ENCODE peak calls at places on chromosomes 12 and 14, in nine cellular contexts. B, X, D, A, V, W, G, N and E are unnamed samples. For H3K4me1, the result is how much of the 10 kb centered on the place peaks cover.

GRCh38 chr14:88164906-88165534 is 158.0 kb downstream of the KCNK10 start:
- DNase-seq in B (no peak), X (no peak), D (no peak), A (no peak), V (no peak), W (no peak), G (no peak), N (no peak), E (no peak)

GRCh38 chr12:75390899-75391538 is at the start of gene GLIPR1L2:
- DNase-seq in B (peak), X (peak), D (peak), A (peak), V (peak), W (peak), G (peak), N (peak), E (peak)

GRCh38 chr12:75177997-75178396 is 31.6 kb downstream of the KCNC2 start:
- DNase-seq in B (no peak), X (peak), D (no peak), A (no peak), V (no peak), W (no peak), G (no peak), N (no peak), E (no peak)

GRCh38 chr14:91317381-91318313 is 73.1 kb upstream of the GPR68 start:
- DNase-seq in B (no peak), X (peak), D (peak), A (no peak), V (peak), W (no peak), G (peak), N (peak), E (peak)

GRCh38 chr12:27343255-27344000 is 10.8 kb downstream of the BMAL2 start:
- DNase-seq in B (no peak), X (no peak), D (no peak), A (peak), V (no peak), W (no peak), G (no peak), N (no peak), E (no peak)

GRCh38 chr14:21087294-21088091 is 11.0 kb downstream of the ZNF219 start:
- DNase-seq in B (no peak), X (peak), D (no peak), A (peak), V (peak), W (no peak), G (no peak), N (no peak), E (peak)

GRCh38 chr14:93943930-93944329 is 16.8 kb downstream of the FAM181A start:
- DNase-seq in B (no peak), X (no peak), D (no peak), A (no peak), V (no peak), W (no peak), G (no peak), N (no peak), E (no peak)

GRCh38 chr12:63354919-63355318 is 203.9 kb upstream of the AVPR1A start:
- DNase-seq in B (no peak), X (no peak), D (no peak), A (no peak), V (no peak), W (no peak), G (no peak), N (no peak), E (no peak)

GRCh38 chr14:104203071-104203425 is 64.7 kb downstream of the KIF26A start:
- DNase-seq in B (no peak), X (no peak), D (no peak), A (no peak), V (no peak), W (no peak), G (no peak), N (no peak), E (no peak)

GRCh38 chr12:104411826-104412626 is 44.7 kb upstream of the CHST11 start:
- DNase-seq in B (no peak), X (no peak), D (no peak), A (no peak), V (no peak), W (no peak), G (no peak), N (no peak), E (no peak)

GRCh38 chr14:71803539-71804260 is 128.5 kb upstream of the RGS6 start:
- DNase-seq in B (no peak), X (no peak), D (no peak), A (no peak), V (no peak), W (no peak), G (no peak), N (no peak), E (no peak)

DNA sequence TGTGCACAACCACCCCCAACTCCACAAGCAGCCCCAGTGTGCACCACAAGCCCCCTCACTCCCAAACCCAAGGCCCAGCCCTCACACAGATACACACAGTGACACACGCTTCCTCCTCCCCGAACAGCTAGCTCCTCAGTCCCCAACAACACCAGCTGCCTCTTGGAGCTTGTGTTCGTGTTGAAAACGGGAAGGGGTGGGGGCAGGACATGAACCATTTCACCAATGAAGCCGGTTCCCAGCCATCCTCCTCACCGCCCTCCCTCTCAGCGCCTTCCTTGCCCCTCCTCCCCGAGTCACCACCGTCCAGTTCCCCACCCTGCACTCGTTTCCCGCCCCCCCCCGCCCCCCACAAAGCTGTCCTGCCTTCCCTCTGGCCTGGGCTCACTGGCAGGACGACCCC is 349 bp upstream of the GPR162 start:
- DNase-seq in B (peak), X (peak), D (peak), A (peak), V (peak), W (peak), G (peak), N (peak), E (no peak)
- H3K27ac ChIP-seq in B (peak), X (peak), D (peak), A (no peak), V (peak), W (peak), G (no peak), N (no peak), E (no peak)

GRCh38 chr14:55577229-55577628 is 2.8 kb upstream of the KTN1 start:
- DNase-seq in B (no peak), X (no peak), D (no peak), A (no peak), V (no peak), W (no peak), G (no peak), N (no peak), E (no peak)

GRCh38 chr14:55568618-55569017 is 11.4 kb upstream of the KTN1 start:
- DNase-seq in B (no peak), X (no peak), D (no peak), A (no peak), V (no peak), W (no peak), G (no peak), N (no peak), E (no peak)

GRCh38 chr14:55574988-55575387 is 5.0 kb upstream of the KTN1 start:
- DNase-seq in B (no peak), X (no peak), D (no peak), A (no peak), V (no peak), W (no peak), G (no peak), N (no peak), E (no peak)

GRCh38 chr14:55571125-55571889 is 8.7 kb upstream of the KTN1 start:
- DNase-seq in B (no peak), X (no peak), D (no peak), A (no peak), V (no peak), W (no peak), G (no peak), N (no peak), E (no peak)

GRCh38 chr14:55572578-55572977 is 7.4 kb upstream of the KTN1 start:
- DNase-seq in B (peak), X (no peak), D (no peak), A (no peak), V (no peak), W (no peak), G (no peak), N (no peak), E (no peak)
- H3K4me3 ChIP-seq in B (no peak), X (no peak), D (no peak), A (no peak), V (no peak), W (no peak), G (no peak), N (no peak), E (no peak)

GRCh38 chr14:74954232-74954946 is 1.0 kb downstream of the PGF start:
- DNase-seq in B (peak), X (peak), D (no peak), A (no peak), V (no peak), W (no peak), G (no peak), N (no peak), E (no peak)
- H3K4me1 ChIP-seq in B (under half), X (under half), D (under half), A (under half), V (under half), W (under half), G (under half), N (under half), E (under half)

DNA sequence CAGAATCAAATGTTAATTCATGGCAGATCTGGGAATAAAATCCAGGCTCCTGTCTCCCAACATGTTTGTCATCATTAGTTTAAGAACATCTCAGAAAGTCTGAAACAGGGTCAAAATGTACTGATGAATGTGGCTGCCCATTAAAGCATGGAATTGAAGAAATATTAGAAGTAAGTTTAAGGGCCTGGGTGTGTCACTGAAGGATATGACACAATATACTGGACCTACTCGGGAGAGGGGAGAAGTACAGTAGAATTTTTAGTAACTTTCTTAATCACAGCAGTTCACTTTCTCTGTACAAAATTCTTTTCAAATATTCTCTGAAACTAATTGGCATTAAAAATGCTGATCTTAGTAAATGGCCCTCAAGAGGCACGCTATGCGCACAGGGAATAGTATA is 185.5 kb downstream of the ETV6 start:
- DNase-seq in B (no peak), X (no peak), D (no peak), A (no peak), V (no peak), W (no peak), G (no peak), N (no peak), E (no peak)
- H3K27ac ChIP-seq in B (no peak), X (no peak), D (no peak), A (no peak), V (no peak), W (no peak), G (peak), N (peak), E (no peak)

GRCh38 chr14:34713122-34713680 is 1.2 kb downstream of the CFL2 start:
- DNase-seq in B (no peak), X (no peak), D (no peak), A (no peak), V (no peak), W (no peak), G (no peak), N (no peak), E (no peak)

GRCh38 chr14:34710744-34711143 is 3.6 kb downstream of the CFL2 start:
- DNase-seq in B (no peak), X (no peak), D (no peak), A (no peak), V (no peak), W (no peak), G (no peak), N (no peak), E (no peak)

GRCh38 chr14:34711808-34712712 is 2.3 kb downstream of the CFL2 start:
- DNase-seq in B (no peak), X (no peak), D (no peak), A (no peak), V (no peak), W (no peak), G (no peak), N (no peak), E (no peak)

GRCh38 chr14:34710006-34710405 is 4.4 kb downstream of the CFL2 start:
- DNase-seq in B (no peak), X (no peak), D (no peak), A (no peak), V (no peak), W (no peak), G (no peak), N (no peak), E (no peak)

GRCh38 chr14:34711169-34711568 is 3.2 kb downstream of the CFL2 start:
- DNase-seq in B (peak), X (peak), D (no peak), A (no peak), V (no peak), W (peak), G (no peak), N (no peak), E (no peak)
- H3K4me3 ChIP-seq in B (no peak), X (no peak), D (no peak), A (no peak), V (peak), W (peak), G (no peak), N (no peak), E (no peak)

DNA sequence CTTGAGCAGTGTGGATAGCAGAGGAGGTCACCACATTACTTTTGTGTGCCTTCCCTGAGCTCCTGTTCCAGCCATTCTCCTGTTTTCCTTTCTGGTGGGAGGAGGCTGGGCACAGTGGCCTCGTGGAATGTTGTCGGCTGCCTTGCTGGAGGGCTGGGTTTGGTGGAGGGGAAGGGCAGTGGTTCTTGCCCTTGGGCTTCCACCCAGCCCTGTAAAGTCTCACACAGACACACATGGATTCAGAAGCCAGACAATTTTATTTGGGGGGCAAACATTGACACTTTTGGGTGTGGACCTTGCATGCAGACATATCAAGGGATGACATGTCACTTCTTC is 866 bp downstream of the NPFF start:
- DNase-seq in B (no peak), X (no peak), D (no peak), A (no peak), V (no peak), W (no peak), G (no peak), N (no peak), E (no peak)
- H3K4me1 ChIP-seq in B (under half), X (under half), D (under half), A (under half), V (under half), W (under half), G (under half), N (under half), E (under half)

DNA sequence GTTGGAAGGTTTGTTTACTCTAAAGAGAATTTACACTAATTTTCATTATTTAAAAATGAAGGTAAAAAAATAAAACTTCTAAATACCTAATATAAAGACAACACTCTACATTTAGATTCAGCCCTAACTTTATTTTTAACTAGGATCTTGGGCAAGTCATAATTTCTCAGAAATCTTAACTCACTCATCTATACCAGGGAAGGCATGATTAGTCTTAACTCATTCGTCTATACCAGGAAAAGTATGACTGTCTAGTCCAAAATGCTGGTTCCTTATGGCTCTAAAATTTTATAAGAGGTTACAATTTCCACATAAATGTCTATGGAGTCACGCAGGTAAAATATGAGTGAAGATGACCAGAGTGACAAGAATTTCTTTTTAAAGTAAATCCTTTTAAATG is 52.7 kb upstream of the POC1B start:
- DNase-seq in B (no peak), X (no peak), D (no peak), A (no peak), V (no peak), W (no peak), G (no peak), N (no peak), E (no peak)
- H3K27ac ChIP-seq in B (no peak), X (no peak), D (no peak), A (no peak), V (no peak), W (no peak), G (no peak), N (no peak), E (no peak)

GRCh38 chr14:37591941-37592287 is 3.1 kb downstream of the FOXA1 start:
- DNase-seq in B (no peak), X (no peak), D (peak), A (no peak), V (no peak), W (no peak), G (no peak), N (peak), E (no peak)
- H3K4me3 ChIP-seq in B (no peak), X (peak), D (peak), A (peak), V (no peak), W (no peak), G (peak), N (peak), E (no peak)

DNA sequence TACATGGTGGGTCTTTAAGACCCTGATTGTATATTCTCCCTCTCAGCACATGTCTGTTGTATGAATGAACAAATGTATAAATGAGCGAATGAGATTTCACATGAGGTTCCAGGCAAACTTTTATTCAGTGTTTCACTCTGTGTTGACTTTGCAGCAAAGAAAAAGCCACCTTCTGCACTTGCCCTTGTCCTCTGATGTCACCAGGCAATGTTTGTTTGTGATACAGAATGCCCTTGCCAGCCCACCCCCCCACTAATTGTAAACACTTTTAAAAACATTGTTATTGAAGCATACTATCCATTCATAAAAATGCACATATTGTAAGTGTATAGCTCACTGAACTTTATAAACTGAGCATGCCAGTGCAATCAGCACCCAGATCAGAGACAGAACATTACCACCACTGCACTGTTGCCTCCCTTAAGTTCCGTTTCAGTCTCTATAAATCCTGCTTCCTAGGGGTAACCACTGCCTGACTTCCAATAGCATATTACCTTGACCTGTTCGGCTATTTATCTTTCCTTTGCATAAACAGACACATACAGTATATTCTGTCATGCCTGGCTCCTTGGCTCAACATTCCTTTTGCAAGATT is 11.3 kb upstream of the LTA4H start:
- DNase-seq in B (no peak), X (no peak), D (no peak), A (no peak), V (no peak), W (no peak), G (no peak), N (no peak), E (no peak)
- H3K4me1 ChIP-seq in B (under half), X (under half), D (under half), A (under half), V (under half), W (under half), G (under half), N (under half), E (under half)

DNA sequence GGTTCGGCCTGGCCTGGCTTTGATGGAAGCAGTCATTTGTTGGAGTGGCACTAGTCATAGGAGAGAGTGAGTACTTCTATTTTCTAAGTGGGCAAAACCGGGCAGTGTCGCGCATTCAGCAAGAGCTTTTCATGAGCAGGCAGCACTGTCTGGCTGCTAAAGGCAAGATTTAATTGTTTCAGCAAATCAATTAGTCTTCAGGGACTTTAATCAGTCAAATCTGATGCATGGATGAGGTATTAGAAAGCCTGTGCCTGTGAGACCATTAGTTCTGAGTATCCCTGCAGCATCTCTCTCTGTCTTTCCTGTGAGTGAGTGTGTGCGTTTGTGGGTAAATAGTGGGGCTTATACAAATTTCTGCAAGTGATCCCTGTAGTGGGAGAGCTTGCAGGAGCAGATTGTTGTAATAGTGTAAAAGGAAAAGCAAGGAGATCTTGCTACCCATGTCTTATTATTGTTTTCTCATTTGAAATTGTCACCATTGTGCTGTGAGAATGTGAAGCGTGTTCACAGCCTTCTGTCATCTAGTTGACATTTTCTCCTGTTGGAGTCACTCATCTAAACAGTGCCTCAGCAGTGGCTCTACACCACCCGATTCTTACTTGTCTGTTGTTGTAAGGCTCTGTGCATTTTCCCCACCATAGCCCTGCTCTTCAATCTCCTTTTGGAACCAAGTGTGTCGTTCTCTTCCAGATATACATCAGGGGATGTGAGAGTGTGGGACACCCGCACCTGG is 53.4 kb downstream of the FBXW8 start:
- DNase-seq in B (no peak), X (no peak), D (no peak), A (no peak), V (no peak), W (no peak), G (no peak), N (no peak), E (no peak)
- H3K27ac ChIP-seq in B (no peak), X (no peak), D (no peak), A (no peak), V (no peak), W (no peak), G (no peak), N (no peak), E (no peak)